ENCODE peak calls at places on chromosomes 4 and X, in six cellular contexts. Q is activated CD8-positive, alpha-beta memory T cell treated with anti-CD3 and anti-CD28 coated beads for 48 hours; Y is cardiac muscle cell; H is Karpas-422; P is posterior cingulate gyrus; A is T follicular helper cell. O is an unnamed sample.

GRCh38 chr4:75547647-75548387 is 8.0 kb upstream of the ODAPH start:
- DNase-seq in P (no peak), A (no peak), Y (peak; percentile 65), H (no peak), Q (no peak), O (no peak)

GRCh38 chr4:176849076-176849475 is 56.4 kb upstream of the VEGFC start:
- DNase-seq in A (no peak), P (no peak), H (no peak), Y (no peak), Q (no peak), O (no peak)

GRCh38 chr4:37816006-37816405 is 10.5 kb upstream of the PGM2 start:
- DNase-seq in H (no peak), A (no peak), Q (no peak), P (no peak), Y (no peak), O (no peak)

GRCh38 chrX:103823591-103823990 is 8.5 kb downstream of the RAB9B start:
- DNase-seq in H (no peak), Y (no peak), Q (no peak), A (no peak), P (no peak), O (no peak)

GRCh38 chr4:110165382-110166285 is 32.8 kb downstream of the ELOVL6 start:
- DNase-seq in Y (no peak), H (peak; percentile 43), P (no peak), A (peak; percentile 18), Q (peak; percentile 4), O (no peak)

GRCh38 chr4:54661156-54661555 is 3.4 kb downstream of the KIT start:
- DNase-seq in P (no peak), Y (no peak), A (no peak), H (no peak), Q (no peak), O (no peak)

GRCh38 chr4:136737066-136737465 is 795.2 kb downstream of the PCDH18 start:
- DNase-seq in P (no peak), A (no peak), H (no peak), Y (no peak), Q (no peak), O (no peak)

GRCh38 chr4:120853101-120853940 is 69.2 kb downstream of the PRDM5 start:
- DNase-seq in Y (no peak), H (no peak), Q (no peak), A (no peak), P (no peak), O (no peak)

GRCh38 chrX:14776901-14777300 is 96.0 kb downstream of the FANCB start:
- DNase-seq in A (no peak), H (no peak), P (no peak), Q (no peak), Y (no peak), O (no peak)

GRCh38 chrX:70422886-70423336 is at the start of gene GDPD2:
- DNase-seq in H (peak; percentile 42), P (no peak), A (no peak), Q (no peak), Y (peak; percentile 52), O (peak; percentile 24)

GRCh38 chr4:14906805-14907204 is 95.5 kb upstream of the CPEB2 start:
- DNase-seq in Q (no peak), P (no peak), H (no peak), Y (no peak), A (no peak), O (no peak)

GRCh38 chr4:88937081-88937480 is 119.9 kb downstream of the FAM13A start:
- DNase-seq in P (no peak), Q (no peak), H (no peak), A (no peak), Y (no peak), O (no peak)

GRCh38 chr4:119615068-119615744 is 13.4 kb downstream of the PDE5A start:
- DNase-seq in A (no peak), H (no peak), Q (no peak), P (no peak), Y (no peak), O (no peak)

GRCh38 chr4:23245196-23245595 is 552.5 kb downstream of the GBA3 start:
- DNase-seq in A (no peak), Q (no peak), P (no peak), H (no peak), Y (no peak), O (no peak)